ENCODE peak calls at places on chromosome 18, in six cellular contexts. L, V, H, M, U and Q are unnamed samples.
A peak's percentile ranks its signal among the peaks of the same experiment; 100 is the strongest.

GRCh38 chr18:76212958-76213357 is 282.1 kb downstream of the ZNF516 start:
- DNase-seq in L (no peak), V (no peak), H (no peak), M (no peak), U (no peak), Q (no peak)

GRCh38 chr18:61596296-61596695 is 263.1 kb downstream of the CDH20 start:
- DNase-seq in L (no peak), V (no peak), H (no peak), M (no peak), U (no peak), Q (no peak)

GRCh38 chr18:48385595-48385994 is 23.6 kb downstream of the ZBTB7C start:
- DNase-seq in L (no peak), V (no peak), H (no peak), M (no peak), U (no peak), Q (no peak)

GRCh38 chr18:28175930-28176673 is 828 bp downstream of the CDH2 start:
- DNase-seq in L (no peak), V (no peak), H (peak; percentile 46), M (no peak), U (no peak), Q (no peak)

GRCh38 chr18:5468394-5468793 is 75.4 kb downstream of the EPB41L3 start:
- DNase-seq in L (no peak), V (no peak), H (no peak), M (no peak), U (no peak), Q (no peak)

GRCh38 chr18:34991561-34991960 is 49.7 kb upstream of the MAPRE2 start:
- DNase-seq in L (no peak), V (no peak), H (no peak), M (no peak), U (no peak), Q (no peak)

GRCh38 chr18:10822457-10822856 is 296.6 kb downstream of the NAPG start:
- DNase-seq in L (no peak), V (no peak), H (no peak), M (no peak), U (no peak), Q (no peak)

GRCh38 chr18:63336366-63337099 is 17.0 kb upstream of the BCL2 start:
- DNase-seq in L (no peak), V (no peak), H (no peak), M (no peak), U (no peak), Q (no peak)

GRCh38 chr18:21763846-21764646 is 23.5 kb downstream of the MIB1 start:
- DNase-seq in L (no peak), V (no peak), H (no peak), M (no peak), U (no peak), Q (no peak)

GRCh38 chr18:27789406-27789805 is 387.5 kb downstream of the CDH2 start:
- DNase-seq in L (no peak), V (no peak), H (no peak), M (no peak), U (no peak), Q (no peak)

GRCh38 chr18:48179005-48179404 is 230.2 kb downstream of the ZBTB7C start:
- DNase-seq in L (no peak), V (no peak), H (no peak), M (no peak), U (no peak), Q (no peak)

GRCh38 chr18:34203866-34204265 is 20.8 kb downstream of the NOL4 start:
- DNase-seq in L (no peak), V (no peak), H (no peak), M (no peak), U (no peak), Q (no peak)

GRCh38 chr18:62324355-62324828 is 718 bp upstream of the TNFRSF11A start:
- DNase-seq in L (no peak), V (no peak), H (no peak), M (no peak), U (no peak), Q (no peak)

GRCh38 chr18:48045744-48046143 is 115.3 kb upstream of the SMAD2 start:
- DNase-seq in L (no peak), V (no peak), H (no peak), M (no peak), U (no peak), Q (no peak)

GRCh38 chr18:48022531-48023330 is 92.3 kb upstream of the SMAD2 start:
- DNase-seq in L (no peak), V (no peak), H (peak; percentile 53), M (no peak), U (no peak), Q (no peak)

GRCh38 chr18:57819671-57820460 is 16.8 kb upstream of the ATP8B1 start:
- DNase-seq in L (peak; percentile 81), V (no peak), H (peak; percentile 5), M (no peak), U (no peak), Q (no peak)

GRCh38 chr18:25192065-25192464 is 159.9 kb downstream of the ZNF521 start:
- DNase-seq in L (no peak), V (no peak), H (no peak), M (no peak), U (no peak), Q (no peak)

GRCh38 chr18:71036783-71037182 is 747.9 kb downstream of the SOCS6 start:
- DNase-seq in L (no peak), V (no peak), H (no peak), M (no peak), U (no peak), Q (no peak)